ENCODE peak calls at places on chromosomes 4 and X, in five cellular contexts. B, Q, G, K and O are unnamed samples.
A peak's percentile ranks its signal among the peaks of the same experiment; 100 is the strongest.

GRCh38 chrX:123331349-123331748 is 147.3 kb downstream of the GRIA3 start:
- DNase-seq in Q (no peak), G (no peak), B (no peak), K (no peak), O (no peak)

GRCh38 chr4:10164877-10165283 is 48.3 kb upstream of the WDR1 start:
- DNase-seq in G (peak; percentile 52), B (peak; percentile 84), Q (no peak), K (no peak), O (no peak)

GRCh38 chr4:34037280-34037679 is 2207.0 kb downstream of the ARAP2 start:
- DNase-seq in Q (no peak), B (no peak), G (no peak), K (no peak), O (no peak)

GRCh38 chrX:115719171-115719570 is 158.2 kb downstream of the PLS3 start:
- DNase-seq in K (no peak), B (no peak), G (no peak), Q (no peak), O (no peak)

GRCh38 chr4:135732448-135732847 is 1530.9 kb upstream of the PABPC4L start:
- DNase-seq in K (no peak), G (no peak), B (no peak), Q (no peak), O (no peak)

GRCh38 chr4:145716200-145716599 is 36.3 kb downstream of the C4orf51 start:
- DNase-seq in B (no peak), K (no peak), Q (no peak), G (peak; percentile 8), O (no peak)

GRCh38 chrX:153805436-153805835 is 11.0 kb downstream of the SSR4 start:
- DNase-seq in G (no peak), Q (no peak), B (no peak), K (no peak), O (no peak)

GRCh38 chrX:40420899-40421729 is 159.7 kb upstream of the ATP6AP2 start:
- DNase-seq in K (no peak), G (no peak), Q (no peak), B (no peak), O (no peak)

GRCh38 chrX:29652484-29652883 is 562.9 kb upstream of the MAGEB2 start:
- DNase-seq in G (peak; percentile 70), K (no peak), B (peak; percentile 6), Q (no peak), O (no peak)

GRCh38 chrX:138986866-138987265 is 275.3 kb upstream of the FGF13 start:
- DNase-seq in G (peak; percentile 5), K (no peak), B (no peak), Q (no peak), O (no peak)

GRCh38 chrX:134764202-134764785 is 106.0 kb upstream of the PLAC1 start:
- DNase-seq in Q (peak; percentile 34), G (peak; percentile 46), B (peak; percentile 35), K (no peak), O (no peak)

GRCh38 chr4:184849184-184849583 is 23.4 kb upstream of the ACSL1 start:
- DNase-seq in K (no peak), Q (no peak), B (no peak), G (peak; percentile 16), O (no peak)

GRCh38 chr4:40998680-40999358 is 215.5 kb downstream of the APBB2 start:
- DNase-seq in G (peak; percentile 40), B (no peak), K (peak; percentile 25), Q (peak; percentile 33), O (no peak)

GRCh38 chrX:71493111-71493613 is 39.7 kb upstream of the OGT start:
- DNase-seq in Q (no peak), K (peak; percentile 38), B (peak; percentile 66), G (peak; percentile 53), O (no peak)

GRCh38 chr4:87399148-87399547 is 8.2 kb upstream of the HSD17B11 start:
- DNase-seq in B (no peak), Q (no peak), K (no peak), G (no peak), O (no peak)

GRCh38 chr4:3285558-3286334 is 7.1 kb upstream of the RGS12 start:
- DNase-seq in G (peak; percentile 67), K (no peak), B (peak; percentile 91), Q (no peak), O (peak; percentile 81)

GRCh38 chrX:149045645-149046210 is 459.4 kb downstream of the IDS start:
- DNase-seq in G (no peak), B (no peak), K (no peak), Q (no peak), O (no peak)

GRCh38 chr4:79576480-79576803 is 168.4 kb upstream of the GK2 start:
- DNase-seq in K (no peak), G (peak; percentile 49), B (no peak), Q (peak; percentile 1), O (no peak)

GRCh38 chrX:110420771-110421498 is 62.3 kb downstream of the RTL9 start:
- DNase-seq in K (no peak), G (peak; percentile 31), B (no peak), Q (no peak), O (no peak)

GRCh38 chrX:11968470-11968869 is 169.8 kb upstream of the FRMPD4 start:
- DNase-seq in B (no peak), G (no peak), K (no peak), Q (no peak), O (no peak)

GRCh38 chr4:101019941-101020401 is 327.4 kb downstream of the PPP3CA start:
- DNase-seq in Q (no peak), G (no peak), K (no peak), B (no peak), O (no peak)

GRCh38 chr4:100494166-100494565 is 23.7 kb downstream of the EMCN start:
- DNase-seq in G (peak; percentile 59), B (no peak), Q (no peak), K (no peak), O (no peak)

GRCh38 chrX:69015564-69016218 is 149.6 kb downstream of the PJA1 start:
- DNase-seq in B (peak; percentile 52), G (peak; percentile 25), K (no peak), Q (no peak), O (peak; percentile 34)

GRCh38 chr4:5980436-5981155 is 37.6 kb downstream of the C4orf50 start:
- DNase-seq in B (peak; percentile 74), Q (no peak), G (peak; percentile 5), K (no peak), O (no peak)

GRCh38 chr4:79650794-79651431 is 242.9 kb upstream of the GK2 start:
- DNase-seq in G (peak; percentile 33), K (no peak), Q (no peak), B (peak; percentile 62), O (no peak)

GRCh38 chrX:40055495-40055894 is 42.3 kb downstream of the BCOR start:
- DNase-seq in K (no peak), Q (no peak), G (peak; percentile 17), B (no peak), O (no peak)

GRCh38 chr4:633976-634598 is 8.7 kb downstream of the PDE6B start:
- DNase-seq in Q (no peak), K (no peak), G (no peak), B (peak; percentile 27), O (no peak)

GRCh38 chr4:26183017-26183416 is 137.8 kb upstream of the RBPJ start:
- DNase-seq in G (peak; percentile 68), Q (no peak), B (peak; percentile 79), K (no peak), O (no peak)

GRCh38 chr4:37715889-37716402 is 29.8 kb upstream of the RELL1 start:
- DNase-seq in B (no peak), Q (no peak), G (peak; percentile 57), K (no peak), O (no peak)

DNA sequence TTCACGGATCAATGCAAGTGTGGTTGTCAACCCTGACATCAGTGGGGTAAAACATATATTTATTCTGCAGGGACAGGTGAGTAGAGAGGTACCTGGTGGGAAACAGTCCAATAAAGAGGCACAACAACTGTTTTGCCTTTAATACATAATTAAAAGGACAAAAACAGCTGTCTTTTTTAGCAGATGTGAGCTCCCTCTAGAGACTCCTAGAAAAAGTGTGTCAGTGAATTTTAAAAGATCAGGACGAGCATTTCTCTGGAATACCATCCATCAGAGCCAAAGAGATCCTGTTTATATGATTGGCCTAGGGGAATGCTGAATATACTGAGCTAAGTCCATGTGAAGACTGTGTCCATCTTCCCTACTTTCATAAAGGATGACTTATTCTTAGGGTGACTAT is 58.3 kb downstream of the TMEM144 start:
- DNase-seq in K (no peak), B (no peak), G (no peak), Q (no peak), O (no peak)
- TF ChIP-seq CTCF in K (no peak), B (no peak), G (no peak), Q (no peak), O (no peak)

GRCh38 chrX:38458071-38458470 is 103.3 kb upstream of the TSPAN7 start:
- DNase-seq in Q (no peak), B (no peak), G (peak; percentile 3), K (no peak), O (no peak)
- TF ChIP-seq CTCF in Q (no peak), B (no peak), G (no peak), K (no peak), O (no peak)

GRCh38 chr4:174069848-174070330 is 213.6 kb downstream of the FBXO8 start:
- DNase-seq in K (no peak), B (no peak), Q (no peak), G (no peak), O (no peak)
- TF ChIP-seq CTCF in K (no peak), B (no peak), Q (no peak), G (no peak), O (no peak)

DNA sequence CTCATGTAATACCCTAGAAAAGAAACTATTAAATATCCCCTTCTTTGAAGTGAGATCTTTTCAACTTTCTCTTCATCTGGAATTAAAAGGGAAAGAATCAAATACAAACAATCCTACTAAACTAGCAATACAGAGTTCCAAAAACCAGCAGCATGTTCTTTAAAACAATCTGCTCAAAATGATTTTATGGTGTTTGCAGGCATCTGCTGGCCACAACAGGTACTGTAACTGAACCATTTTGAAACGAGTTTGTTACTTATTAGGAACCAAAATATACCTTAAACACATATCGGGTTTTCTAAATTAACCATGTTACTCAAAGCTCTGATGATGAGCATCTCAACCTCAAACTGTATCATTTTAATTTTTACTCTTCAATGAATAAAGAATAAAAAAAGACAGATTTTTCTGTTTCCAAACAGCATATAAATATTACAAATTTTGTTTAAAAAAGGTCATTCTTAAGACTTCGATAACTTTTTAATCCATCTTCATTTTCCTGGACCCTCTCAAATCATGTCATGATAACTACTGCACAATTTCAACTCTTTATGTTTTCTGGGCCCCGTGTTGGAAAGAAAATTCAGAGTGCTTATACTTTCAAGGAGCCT is 56.5 kb downstream of the ARAP2 start:
- DNase-seq in Q (peak; percentile 4), K (no peak), G (peak; percentile 31), B (no peak), O (no peak)
- TF ChIP-seq CTCF in Q (peak; percentile 62), K (no peak), G (peak; percentile 53), B (no peak), O (peak; percentile 79)

GRCh38 chrX:87744391-87744790 is 226.8 kb downstream of the KLHL4 start:
- DNase-seq in Q (no peak), K (no peak), B (no peak), G (no peak), O (no peak)
- TF ChIP-seq CTCF in Q (no peak), K (no peak), B (no peak), G (no peak), O (no peak)